ENCODE peak calls at places on chromosomes 16 and 17, in four cellular contexts. T, V, Z and I are unnamed samples.

GRCh38 chr17:78795241-78795640 is 13.2 kb upstream of the CYTH1 start:
- DNase-seq in T (no peak), V (no peak), Z (no peak), I (no peak)

GRCh38 chr17:12195418-12195817 is 174.7 kb downstream of the MAP2K4 start:
- DNase-seq in T (no peak), V (no peak), Z (no peak), I (no peak)

GRCh38 chr17:42010898-42011516 is 6.2 kb downstream of the DNAJC7 start:
- DNase-seq in T (no peak), V (no peak), Z (peak; percentile 69), I (no peak)

GRCh38 chr17:64131606-64132270 is 1.8 kb upstream of the ERN1 start:
- DNase-seq in T (no peak), V (no peak), Z (no peak), I (no peak)

GRCh38 chr17:77831497-77832179 is 126.9 kb upstream of the TNRC6C start:
- DNase-seq in T (no peak), V (no peak), Z (peak; percentile 77), I (no peak)

GRCh38 chr16:14284930-14285541 is 213.9 kb downstream of the MRTFB start:
- DNase-seq in T (peak; percentile 83), V (no peak), Z (peak; percentile 71), I (peak; percentile 62)

GRCh38 chr16:47229053-47229640 is 85.4 kb upstream of the NETO2 start:
- DNase-seq in T (no peak), V (no peak), Z (no peak), I (no peak)

GRCh38 chr16:3029499-3030127 is 5.8 kb downstream of the THOC6 start:
- DNase-seq in T (no peak), V (no peak), Z (peak; percentile 36), I (no peak)

GRCh38 chr16:29306201-29306600 is 100.3 kb downstream of the NPIPB11 start:
- DNase-seq in T (no peak), V (no peak), Z (no peak), I (no peak)

GRCh38 chr16:88970539-88971065 is 6.4 kb downstream of the CBFA2T3 start:
- DNase-seq in T (no peak), V (no peak), Z (no peak), I (no peak)

GRCh38 chr16:81469183-81469677 is 24.6 kb downstream of the CMIP start:
- DNase-seq in T (no peak), V (no peak), Z (no peak), I (no peak)

GRCh38 chr16:15403392-15403995 is 7.9 kb downstream of the MPV17L start:
- DNase-seq in T (no peak), V (no peak), Z (peak; percentile 5), I (no peak)

GRCh38 chr17:74712756-74713155 is at the start of gene CD300LF:
- DNase-seq in T (no peak), V (no peak), Z (no peak), I (no peak)

GRCh38 chr16:57711-58110 is 4.1 kb downstream of the SNRNP25 start:
- DNase-seq in T (no peak), V (no peak), Z (peak; percentile 57), I (no peak)

GRCh38 chr16:85444879-85445778 is 168.0 kb upstream of the GSE1 start:
- DNase-seq in T (peak; percentile 89), V (no peak), Z (no peak), I (peak; percentile 66)

GRCh38 chr17:7856081-7856791 is 1.1 kb downstream of the NAA38 start:
- DNase-seq in T (peak; percentile 85), V (no peak), Z (peak; percentile 57), I (no peak)

GRCh38 chr16:11636172-11636721 is 32.0 kb upstream of the SNN start:
- DNase-seq in T (peak; percentile 98), V (no peak), Z (no peak), I (peak; percentile 92)

GRCh38 chr17:65593092-65593869 is 31.8 kb upstream of the AXIN2 start:
- DNase-seq in T (no peak), V (no peak), Z (no peak), I (no peak)

GRCh38 chr16:2163211-2163881 is 7.8 kb downstream of the TRAF7 start:
- DNase-seq in T (no peak), V (no peak), Z (no peak), I (no peak)

GRCh38 chr16:89122322-89122831 is 28.7 kb downstream of the ACSF3 start:
- DNase-seq in T (peak; percentile 91), V (peak; percentile 26), Z (no peak), I (peak; percentile 22)

GRCh38 chr17:43720311-43721060 is 38.1 kb downstream of the SOST start:
- DNase-seq in T (peak; percentile 83), V (peak; percentile 55), Z (peak; percentile 48), I (peak; percentile 74)

GRCh38 chr17:37233001-37233400 is 142.8 kb upstream of the C17orf78 start:
- DNase-seq in T (no peak), V (no peak), Z (no peak), I (no peak)

GRCh38 chr17:41781404-41782110 is 5.0 kb downstream of the JUP start:
- DNase-seq in T (no peak), V (no peak), Z (no peak), I (no peak)

GRCh38 chr16:85607331-85607765 is 5.8 kb upstream of the GSE1 start:
- DNase-seq in T (peak; percentile 56), V (no peak), Z (no peak), I (no peak)

GRCh38 chr17:41523225-41523593 is 4.5 kb upstream of the KRT15 start:
- DNase-seq in T (no peak), V (no peak), Z (no peak), I (no peak)

GRCh38 chr17:16081507-16082087 is 82.0 kb downstream of the TTC19 start:
- DNase-seq in T (no peak), V (no peak), Z (no peak), I (no peak)

GRCh38 chr16:11234884-11235702 is 20.9 kb downstream of the SOCS1 start:
- DNase-seq in T (no peak), V (no peak), Z (no peak), I (no peak)

GRCh38 chr16:1245452-1246005 is 5.0 kb downstream of the TPSAB1 start:
- DNase-seq in T (no peak), V (no peak), Z (no peak), I (no peak)

GRCh38 chr17:38705803-38706624 is 941 bp downstream of the MLLT6 start:
- DNase-seq in T (peak; percentile 50), V (no peak), Z (peak; percentile 50), I (peak; percentile 43)

GRCh38 chr16:4389051-4389955 is 17.7 kb downstream of the VASN start:
- DNase-seq in T (no peak), V (no peak), Z (no peak), I (no peak)

GRCh38 chr17:63399856-63400255 is 46.2 kb downstream of the CYB561 start:
- DNase-seq in T (peak; percentile 5), V (no peak), Z (peak; percentile 58), I (no peak)

GRCh38 chr16:77775911-77776909 is 12.2 kb upstream of the VAT1L start:
- DNase-seq in T (no peak), V (no peak), Z (peak; percentile 30), I (no peak)

GRCh38 chr16:66274335-66275110 is 92.0 kb upstream of the CDH5 start:
- DNase-seq in T (peak; percentile 67), V (no peak), Z (peak; percentile 44), I (no peak)

GRCh38 chr16:4615389-4616046 is 830 bp upstream of the UBALD1 start:
- DNase-seq in T (peak; percentile 74), V (no peak), Z (no peak), I (no peak)

GRCh38 chr17:77666881-77667395 is 291.6 kb upstream of the TNRC6C start:
- DNase-seq in T (no peak), V (peak; percentile 52), Z (no peak), I (no peak)

GRCh38 chr17:16486373-16487250 is 5.4 kb downstream of the LRRC75A start:
- DNase-seq in T (peak; percentile 98), V (no peak), Z (peak; percentile 60), I (peak; percentile 83)

GRCh38 chr17:69712801-69713311 is 298.4 kb downstream of the MAP2K6 start:
- DNase-seq in T (no peak), V (no peak), Z (no peak), I (no peak)